ENCODE peak calls at places on chromosomes 5 and 9, in ten cellular contexts. C is transverse colon, T is stomach, I is GM23338, B is breast epithelium, S is spleen, E is HepG2, F is suprapubic skin, U is prostate gland, D is HCT116. G is an unnamed sample.

GRCh38 chr5:154771383-154771901 is 16.3 kb downstream of the LARP1 start:
- DNase-seq in C (no peak), T (no peak), I (peak; percentile 68), B (peak; percentile 52), S (no peak), E (no peak), F (no peak), U (peak; percentile 10), D (no peak), G (no peak)

GRCh38 chr9:6417186-6417585 is 4.2 kb downstream of the UHRF2 start:
- DNase-seq in C (no peak), T (no peak), I (no peak), B (no peak), S (no peak), E (no peak), F (no peak), U (no peak), D (no peak), G (peak; percentile 45)

GRCh38 chr5:127343866-127344265 is 53.3 kb downstream of the MEGF10 start:
- DNase-seq in C (no peak), T (no peak), I (no peak), B (no peak), S (no peak), E (no peak), F (no peak), U (no peak), D (no peak), G (no peak)

GRCh38 chr5:67305401-67305800 is 108.8 kb upstream of the CD180 start:
- DNase-seq in C (no peak), T (no peak), I (no peak), B (no peak), S (no peak), E (no peak), F (no peak), U (no peak), D (no peak), G (no peak)

GRCh38 chr9:122370869-122371467 is at the start of gene PTGS1:
- DNase-seq in C (peak; percentile 68), T (peak; percentile 68), I (peak; percentile 77), B (no peak), S (peak; percentile 90), E (no peak), F (no peak), U (no peak), D (no peak), G (no peak)

GRCh38 chr5:10867408-10868303 is 106.6 kb upstream of the DAP start:
- DNase-seq in C (no peak), T (no peak), I (no peak), B (no peak), S (no peak), E (no peak), F (no peak), U (no peak), D (no peak), G (no peak)

GRCh38 chr5:31459594-31459993 is 72.3 kb downstream of the DROSHA start:
- DNase-seq in C (no peak), T (no peak), I (no peak), B (no peak), S (no peak), E (no peak), F (no peak), U (no peak), D (no peak), G (no peak)

GRCh38 chr9:70954126-70954525 is 167.3 kb downstream of the TRPM3 start:
- DNase-seq in C (no peak), T (no peak), I (peak; percentile 73), B (no peak), S (no peak), E (no peak), F (no peak), U (no peak), D (peak; percentile 2), G (no peak)

GRCh38 chr5:105789246-105789645 is 1881.5 kb downstream of the EFNA5 start:
- DNase-seq in C (no peak), T (no peak), I (no peak), B (no peak), S (no peak), E (no peak), F (no peak), U (no peak), D (no peak), G (no peak)

GRCh38 chr9:8486095-8486494 is 686.5 kb upstream of the DMAC1 start:
- DNase-seq in C (peak; percentile 27), T (peak; percentile 28), I (peak; percentile 78), B (no peak), S (no peak), E (no peak), F (no peak), U (peak; percentile 4), D (no peak), G (no peak)

GRCh38 chr9:100440071-100440470 is 13.1 kb downstream of the MSANTD3 start:
- DNase-seq in C (no peak), T (no peak), I (no peak), B (no peak), S (no peak), E (no peak), F (no peak), U (no peak), D (no peak), G (no peak)
- TF ChIP-seq POLR2AphosphoS5 in C (no peak), T (no peak), I (no peak), B (no peak), S (peak; percentile 8), E (no peak), F (no peak), U (no peak), D (no peak), G (no peak)

DNA sequence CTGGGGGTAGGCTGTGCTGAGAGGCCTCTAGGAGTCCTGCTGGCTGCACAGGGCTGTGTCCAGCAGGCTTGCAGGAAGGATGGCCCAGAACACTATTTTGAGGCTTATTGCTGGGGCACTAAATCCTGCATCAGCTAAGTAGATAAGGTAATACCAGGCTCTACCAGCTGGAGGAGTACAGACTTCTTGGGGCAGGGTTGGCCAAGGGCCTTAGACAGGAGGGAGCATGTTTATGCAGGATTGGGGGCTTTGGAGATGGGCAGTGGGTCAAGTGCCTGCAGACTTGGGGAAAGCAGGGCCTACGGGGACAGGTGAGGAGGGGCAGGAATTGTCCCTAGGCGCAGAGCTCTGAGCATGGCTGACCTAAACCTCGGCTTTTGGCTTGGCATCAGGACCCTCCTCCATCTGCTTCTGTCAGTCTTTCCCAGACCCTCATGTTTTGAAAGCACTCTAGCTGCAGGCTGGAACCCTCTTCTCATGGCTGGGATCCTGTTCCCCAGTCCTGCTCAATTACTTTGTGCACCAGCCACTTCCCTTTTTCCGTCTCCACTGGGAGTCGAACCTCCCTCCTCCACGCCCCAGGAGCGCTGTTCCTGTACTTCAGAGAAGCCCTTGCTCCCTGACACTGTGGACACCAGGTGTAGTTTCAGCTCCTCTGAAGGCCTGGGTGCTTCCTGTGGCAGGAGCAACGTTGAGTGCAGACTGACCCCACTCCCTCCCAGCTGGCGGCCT is 61.0 kb upstream of the SPTLC1 start:
- DNase-seq in C (no peak), T (no peak), I (peak; percentile 73), B (no peak), S (no peak), E (no peak), F (no peak), U (no peak), D (peak; percentile 12), G (no peak)
- TF ChIP-seq CTCF in C (no peak), T (no peak), I (peak; percentile 47), B (no peak), S (no peak), E (peak; percentile 40), F (no peak), U (no peak), D (no peak), G (peak; percentile 10)

GRCh38 chr5:173765030-173765644 is 123.0 kb upstream of the CPEB4 start:
- DNase-seq in C (no peak), T (no peak), I (no peak), B (no peak), S (no peak), E (no peak), F (no peak), U (no peak), D (no peak), G (no peak)

GRCh38 chr5:173763410-173763809 is 124.7 kb upstream of the CPEB4 start:
- DNase-seq in C (no peak), T (no peak), I (no peak), B (no peak), S (no peak), E (no peak), F (no peak), U (no peak), D (no peak), G (no peak)

GRCh38 chr5:173765661-173766060 is 122.5 kb upstream of the CPEB4 start:
- DNase-seq in C (no peak), T (no peak), I (no peak), B (no peak), S (no peak), E (no peak), F (no peak), U (no peak), D (no peak), G (no peak)

GRCh38 chr5:173762930-173763329 is 125.2 kb upstream of the CPEB4 start:
- DNase-seq in C (no peak), T (no peak), I (no peak), B (no peak), S (no peak), E (peak; percentile 41), F (no peak), U (no peak), D (no peak), G (no peak)

GRCh38 chr5:173764321-173765029 is 123.7 kb upstream of the CPEB4 start:
- DNase-seq in C (peak; percentile 61), T (peak; percentile 84), I (peak; percentile 34), B (peak; percentile 86), S (no peak), E (peak; percentile 88), F (peak; percentile 89), U (peak; percentile 46), D (peak; percentile 94), G (no peak)
- TF ChIP-seq POLR2AphosphoS5 in C (peak; percentile 32), T (peak; percentile 41), I (no peak), B (peak; percentile 70), S (peak; percentile 58), E (no peak), F (no peak), U (peak; percentile 82), D (peak; percentile 54), G (no peak)

GRCh38 chr5:8861764-8862163 is 684.1 kb downstream of the SEMA5A start:
- DNase-seq in C (peak; percentile 15), T (no peak), I (no peak), B (no peak), S (no peak), E (no peak), F (no peak), U (no peak), D (no peak), G (no peak)

GRCh38 chr5:8865686-8866374 is 680.0 kb downstream of the SEMA5A start:
- DNase-seq in C (no peak), T (no peak), I (no peak), B (no peak), S (no peak), E (no peak), F (no peak), U (no peak), D (no peak), G (no peak)

GRCh38 chr5:8869932-8870331 is 675.9 kb downstream of the SEMA5A start:
- DNase-seq in C (no peak), T (no peak), I (no peak), B (no peak), S (no peak), E (no peak), F (no peak), U (no peak), D (no peak), G (no peak)

DNA sequence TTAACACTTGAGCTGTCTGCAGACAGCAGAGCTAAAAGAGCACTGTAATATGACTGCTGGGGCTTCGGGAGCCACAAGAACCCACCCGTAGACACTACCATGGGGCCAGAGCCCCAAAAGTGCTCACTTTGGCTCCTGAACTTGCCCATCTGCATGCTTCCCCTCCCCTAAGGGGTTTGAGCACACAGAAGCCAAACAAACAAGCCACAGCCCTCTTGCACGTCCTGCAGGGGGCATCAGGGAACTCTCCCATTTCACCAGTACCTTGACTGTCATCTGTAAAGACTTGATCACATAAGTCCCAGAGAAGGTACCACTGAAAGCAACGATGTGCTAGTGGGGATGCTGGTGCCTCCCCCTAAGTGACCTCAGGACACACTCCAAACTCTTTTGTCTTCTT is 681.8 kb downstream of the SEMA5A start:
- DNase-seq in C (no peak), T (no peak), I (peak; percentile 78), B (no peak), S (no peak), E (no peak), F (no peak), U (no peak), D (no peak), G (peak; percentile 9)
- TF ChIP-seq CTCF in C (peak; percentile 19), T (no peak), I (peak; percentile 76), B (no peak), S (no peak), E (no peak), F (no peak), U (peak; percentile 15), D (no peak), G (no peak)

G was measured in HL-60.